ENCODE peak calls at places on chromosomes 12 and 14, in five cellular contexts. Y is tibial nerve; D is GM23248; G is CD4-positive, CD25-positive, alpha-beta regulatory T cell; K is A549. L is an unnamed sample. For H3K4me1 and H3K9me3, the result is how much of the 10 kb centered on the place peaks cover.

GRCh38 chr12:6383572-6384498 is at the start of gene LTBR:
- DNase-seq in K (peak), G (no peak), Y (peak), D (peak), L (peak)

GRCh38 chr12:78418919-78419318 is 445.7 kb upstream of the SYT1 start:
- DNase-seq in Y (no peak), D (no peak), G (no peak), K (no peak), L (no peak)

GRCh38 chr12:17661250-17661649 is 428.7 kb downstream of the RERGL start:
- DNase-seq in Y (no peak), G (no peak), K (no peak), D (no peak), L (no peak)

GRCh38 chr12:106586803-106587684 is 4.2 kb downstream of the RFX4 start:
- DNase-seq in K (no peak), D (no peak), Y (no peak), G (no peak), L (peak)

GRCh38 chr12:67006612-67007011 is 262.5 kb upstream of the CAND1 start:
- DNase-seq in G (no peak), D (no peak), K (no peak), Y (no peak), L (no peak)

GRCh38 chr14:64234877-64235651 is 59.1 kb downstream of the ESR2 start:
- DNase-seq in G (no peak), D (no peak), K (no peak), Y (no peak), L (no peak)

GRCh38 chr14:69460093-69460701 is 24.3 kb upstream of the PLEKHD1 start:
- DNase-seq in G (peak), D (peak), Y (peak), K (peak), L (peak)

GRCh38 chr14:93239869-93240677 is 33.0 kb downstream of the UBR7 start:
- DNase-seq in D (peak), G (no peak), K (peak), Y (no peak), L (peak)

GRCh38 chr14:95526483-95527391 is 8.1 kb upstream of the GLRX5 start:
- DNase-seq in G (no peak), D (no peak), K (no peak), Y (no peak), L (no peak)

GRCh38 chr14:95524706-95525512 is 8.5 kb upstream of the SYNE3 start:
- DNase-seq in D (peak), Y (no peak), K (no peak), G (no peak), L (no peak)

GRCh38 chr14:95523818-95524448 is 7.5 kb upstream of the SYNE3 start:
- DNase-seq in K (no peak), G (no peak), Y (no peak), D (peak), L (peak)

GRCh38 chr14:95527392-95528002 is 7.4 kb upstream of the GLRX5 start:
- DNase-seq in Y (peak), K (no peak), G (no peak), D (peak), L (peak)

GRCh38 chr14:95525999-95526398 is 8.9 kb upstream of the GLRX5 start:
- DNase-seq in G (no peak), Y (no peak), D (no peak), K (no peak), L (no peak)
- H3K4me1 ChIP-seq in G (half or more), Y (under half), D (half or more), K (under half), L (half or more)

DNA sequence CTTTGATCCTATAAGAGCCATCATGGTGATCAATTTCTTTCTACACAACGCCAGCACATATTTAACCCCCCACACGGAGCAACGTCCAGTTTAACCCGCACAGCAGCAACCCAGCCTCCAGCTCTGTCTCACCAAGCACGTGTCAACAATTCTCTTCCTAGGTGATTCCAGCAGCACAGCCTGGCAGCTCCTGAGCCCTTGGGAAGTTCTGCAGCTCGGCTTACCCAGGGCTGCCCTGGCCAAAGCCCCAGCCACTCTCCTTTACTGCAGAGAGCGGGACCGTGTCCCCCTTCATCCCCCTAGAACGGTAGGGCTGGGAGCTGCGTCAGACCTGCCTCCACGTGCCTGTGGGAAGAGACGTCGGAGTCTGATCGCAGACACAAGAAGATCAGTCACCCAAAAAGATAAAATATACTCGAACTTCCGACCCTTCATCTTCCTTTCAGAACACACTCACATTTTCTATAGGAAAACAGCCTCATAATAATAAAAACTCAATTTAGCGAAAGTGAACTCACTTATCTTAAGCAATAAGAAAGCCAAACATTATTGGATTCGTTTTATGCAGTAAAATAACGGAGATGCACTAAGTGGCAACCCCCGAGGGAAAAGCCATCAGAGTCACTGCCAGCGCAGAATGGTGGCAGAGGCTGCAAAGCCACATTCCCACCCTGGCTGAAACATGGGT is 7.6 kb downstream of the TMEM121 start:
- DNase-seq in G (no peak), K (no peak), D (no peak), Y (no peak), L (no peak)
- H3K9me3 ChIP-seq in G (under half), K (under half), D (under half), Y (under half), L (under half)

DNA sequence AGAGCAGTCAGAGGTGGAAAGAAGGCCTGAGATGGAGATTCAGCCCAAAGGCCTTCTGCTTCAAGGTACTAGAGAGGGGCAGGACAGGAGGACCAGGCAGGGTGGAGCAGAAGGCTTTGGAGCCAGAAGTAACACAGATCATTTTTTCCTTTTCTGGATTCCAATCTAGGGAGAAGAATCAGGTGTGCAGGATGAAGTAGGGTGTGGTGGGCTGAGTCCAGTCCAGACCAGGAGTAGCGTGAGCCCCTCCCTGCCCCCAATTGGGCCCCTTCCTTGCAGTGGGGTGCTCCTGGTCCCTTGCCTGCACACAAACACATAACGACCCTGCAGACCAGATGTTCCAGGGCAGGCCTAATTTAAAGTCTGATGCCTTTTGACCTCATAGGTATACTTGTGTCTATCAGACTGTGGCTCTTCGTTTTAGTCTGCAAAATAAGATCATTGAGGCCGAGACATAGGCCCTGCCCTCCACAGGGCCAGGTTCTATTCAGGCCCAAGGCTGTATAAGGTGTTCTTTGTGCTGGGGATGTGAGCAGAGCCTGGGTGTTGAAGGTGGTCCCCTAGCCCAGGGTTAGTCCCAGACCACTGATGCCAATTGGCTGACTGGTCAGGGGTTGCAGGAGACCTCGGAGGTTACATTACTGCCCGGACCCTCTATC is 1.0 kb upstream of the NYNRIN start:
- DNase-seq in D (no peak), K (no peak), G (no peak), Y (no peak), L (no peak)
- H3K4me1 ChIP-seq in D (under half), K (under half), G (under half), Y (under half), L (under half)

GRCh38 chr12:132921685-132922084 is 34.3 kb upstream of the CHFR start:
- DNase-seq in K (no peak), G (no peak), D (no peak), Y (no peak), L (no peak)

GRCh38 chr12:132923356-132923909 is 32.7 kb downstream of the ZNF605 start:
- DNase-seq in Y (no peak), D (peak), G (no peak), K (no peak), L (no peak)

GRCh38 chr12:132922676-132923075 is 33.4 kb downstream of the ZNF605 start:
- DNase-seq in D (no peak), Y (no peak), G (no peak), K (no peak), L (no peak)

GRCh38 chr12:132924356-132924755 is 31.8 kb downstream of the ZNF605 start:
- DNase-seq in Y (no peak), K (no peak), D (no peak), G (no peak), L (no peak)

DNA sequence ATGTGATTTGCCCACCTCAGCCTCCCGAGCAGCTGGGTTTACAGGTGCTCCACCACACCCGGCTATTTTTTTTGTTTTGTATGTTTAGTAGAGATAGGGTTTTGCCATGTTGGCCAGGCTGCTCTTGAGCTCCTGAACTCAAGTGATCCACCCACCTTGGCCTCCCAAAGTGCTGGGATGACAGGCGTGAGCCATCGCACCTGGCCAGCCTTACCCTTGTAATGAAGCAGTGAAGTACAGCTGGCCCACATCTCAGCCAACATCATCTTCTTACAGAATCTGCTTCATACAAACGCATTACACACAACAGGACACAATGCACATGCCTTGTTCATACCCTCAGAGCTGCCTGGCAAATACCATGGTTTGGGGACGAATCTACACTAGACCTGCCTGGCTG is 31.3 kb upstream of the CHFR start:
- DNase-seq in G (no peak), D (no peak), Y (no peak), K (no peak), L (no peak)
- H3K9me3 ChIP-seq in G (half or more), D (under half), Y (half or more), K (half or more), L (half or more)

DNA sequence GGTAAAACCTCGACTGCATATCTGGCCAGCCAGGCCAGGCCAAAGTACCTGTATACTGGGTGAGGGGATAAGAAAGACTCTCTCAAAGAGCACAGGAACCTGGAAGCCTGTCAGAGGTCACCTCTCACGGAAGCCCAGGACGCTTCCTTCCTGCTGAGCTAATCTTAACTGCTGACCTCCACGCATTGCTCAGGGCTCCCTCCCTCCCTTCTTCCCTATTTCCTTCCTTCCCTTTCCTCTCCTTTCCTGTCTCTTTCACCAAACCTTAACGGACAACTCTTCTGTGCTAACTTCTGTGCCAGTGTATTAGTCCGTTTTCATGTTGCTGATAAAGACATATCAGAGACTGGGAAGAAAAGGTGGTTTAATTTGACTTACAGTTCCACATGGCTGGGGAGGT is 14.8 kb upstream of the RNASE10 start:
- DNase-seq in Y (no peak), G (no peak), K (no peak), D (no peak), L (no peak)
- H3K4me1 ChIP-seq in Y (under half), G (under half), K (under half), D (under half), L (under half)

GRCh38 chr14:38022775-38023174 is 184.9 kb upstream of the SSTR1 start:
- DNase-seq in D (no peak), Y (no peak), G (no peak), K (no peak), L (no peak)
- H3K9me3 ChIP-seq in D (under half), Y (under half), G (under half), K (under half), L (under half)

DNA sequence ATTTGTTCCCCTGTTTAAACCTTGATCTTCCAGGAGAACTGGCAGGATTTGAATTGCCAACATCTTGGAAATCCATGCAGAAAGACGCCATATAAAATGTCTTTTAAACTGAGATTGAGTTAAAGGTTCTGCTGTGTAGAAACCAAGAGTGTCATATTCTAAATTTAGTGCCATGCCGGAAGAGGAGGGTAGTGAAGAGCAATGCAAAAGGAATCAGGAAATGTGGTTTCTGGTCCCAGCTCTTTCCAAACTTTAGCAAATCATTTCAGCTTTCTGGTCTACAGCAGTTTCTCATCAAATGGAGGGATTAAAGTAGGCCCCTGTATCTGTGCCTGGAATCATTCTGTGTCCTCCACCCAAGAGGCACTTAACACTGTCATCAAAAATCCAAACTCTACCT is 85.7 kb downstream of the BTG1 start:
- DNase-seq in G (no peak), K (no peak), D (peak), Y (no peak), L (peak)
- H3K4me1 ChIP-seq in G (under half), K (under half), D (under half), Y (under half), L (under half)